ENCODE peak calls at places on chromosomes 16 and 17, in eight cellular contexts. F is GM06990; R is HCT116; K is adipocyte; H is heart left ventricle; G is AG10803; U is aorta; C is CD8-positive, alpha-beta memory T cell. M is an unnamed sample.
A peak's percentile ranks its signal among the peaks of the same experiment; 100 is the strongest.

GRCh38 chr17:31654936-31655335 is 204.1 kb downstream of the COPRS start:
- DNase-seq in G (no peak), K (no peak), C (peak; percentile 27), R (no peak), H (no peak), U (no peak), F (peak; percentile 22), M (no peak)

GRCh38 chr17:6024576-6024975 is 45.6 kb upstream of the WSCD1 start:
- DNase-seq in C (no peak), F (no peak), H (no peak), R (no peak), K (no peak), U (no peak), G (no peak), M (no peak)

GRCh38 chr16:48556913-48557351 is 53.0 kb downstream of the N4BP1 start:
- DNase-seq in G (peak; percentile 63), K (peak; percentile 36), H (no peak), U (no peak), R (peak; percentile 24), C (no peak), F (no peak), M (peak; percentile 58)

GRCh38 chr16:3362931-3363330 is 7.2 kb downstream of the OR2C1 start:
- DNase-seq in U (no peak), F (no peak), K (no peak), H (no peak), C (no peak), R (no peak), G (no peak), M (no peak)

GRCh38 chr16:67936124-67936875 is at the start of gene PSMB10:
- DNase-seq in F (peak; percentile 78), G (peak; percentile 65), R (no peak), C (peak; percentile 18), H (no peak), K (peak; percentile 65), U (peak; percentile 85), M (no peak)

GRCh38 chr16:89863741-89864391 is 9.5 kb upstream of the TCF25 start:
- DNase-seq in K (peak; percentile 21), U (no peak), C (no peak), G (peak; percentile 37), H (peak; percentile 77), F (peak; percentile 60), R (no peak), M (no peak)

GRCh38 chr17:32564325-32564724 is 77.5 kb downstream of the CDK5R1 start:
- DNase-seq in K (no peak), C (no peak), U (no peak), G (no peak), F (no peak), H (no peak), R (no peak), M (no peak)

GRCh38 chr17:39349246-39349645 is 52.2 kb downstream of the FBXL20 start:
- DNase-seq in H (no peak), G (no peak), K (no peak), C (no peak), F (no peak), R (no peak), U (no peak), M (no peak)

GRCh38 chr16:85227924-85228462 is 115.7 kb upstream of the CIBAR2 start:
- DNase-seq in C (no peak), F (no peak), H (no peak), K (peak; percentile 83), G (peak; percentile 61), U (peak; percentile 85), R (no peak), M (no peak)

GRCh38 chr17:33318241-33318640 is 25.1 kb upstream of the ASIC2 start:
- DNase-seq in R (no peak), G (no peak), K (no peak), F (no peak), U (no peak), H (no peak), C (no peak), M (no peak)

GRCh38 chr17:73650617-73651200 is 6.5 kb upstream of the SDK2 start:
- DNase-seq in U (no peak), G (no peak), F (no peak), R (no peak), C (no peak), H (no peak), K (no peak), M (no peak)

GRCh38 chr17:2125013-2125535 is 70.2 kb downstream of the HIC1 start:
- DNase-seq in C (no peak), U (no peak), F (no peak), G (peak; percentile 12), K (no peak), R (no peak), H (no peak), M (no peak)

GRCh38 chr16:11497329-11497805 is 89.4 kb downstream of the LITAF start:
- DNase-seq in G (peak; percentile 76), K (peak; percentile 91), C (no peak), F (no peak), R (peak; percentile 85), H (peak; percentile 92), U (peak; percentile 98), M (no peak)

GRCh38 chr16:85781685-85782370 is 17.5 kb downstream of the EMC8 start:
- DNase-seq in C (no peak), F (no peak), G (peak; percentile 90), U (peak; percentile 88), R (no peak), K (no peak), H (no peak), M (no peak)

GRCh38 chr17:58339775-58340622 is 11.4 kb upstream of the TSPOAP1 start:
- DNase-seq in F (peak; percentile 29), C (no peak), H (no peak), U (peak; percentile 33), K (no peak), R (no peak), G (no peak), M (no peak)

GRCh38 chr17:59837362-59838195 is 55.2 kb downstream of the TUBD1 start:
- DNase-seq in K (peak; percentile 99), F (peak; percentile 84), C (peak; percentile 46), U (no peak), G (peak; percentile 100), R (peak; percentile 100), H (no peak), M (peak; percentile 99)

GRCh38 chr17:61465550-61466237 is 13.5 kb downstream of the TBX4 start:
- DNase-seq in F (no peak), G (no peak), R (no peak), K (no peak), C (no peak), U (peak; percentile 25), H (no peak), M (no peak)

GRCh38 chr17:42743595-42744282 is 1.1 kb downstream of the EZH1 start:
- DNase-seq in F (no peak), U (no peak), K (no peak), C (no peak), H (no peak), G (no peak), R (no peak), M (no peak)
- H3K4me3 ChIP-seq in F (peak overlapping the region; percentile 73), U (peak overlapping the region; percentile 92), K (peak overlapping the region; percentile 83), C (peak overlapping the region; percentile 70), H (peak overlapping the region; percentile 81), G (peak overlapping the region; percentile 88), R (peak overlapping the region; percentile 74), M (peak overlapping the region; percentile 85)

DNA sequence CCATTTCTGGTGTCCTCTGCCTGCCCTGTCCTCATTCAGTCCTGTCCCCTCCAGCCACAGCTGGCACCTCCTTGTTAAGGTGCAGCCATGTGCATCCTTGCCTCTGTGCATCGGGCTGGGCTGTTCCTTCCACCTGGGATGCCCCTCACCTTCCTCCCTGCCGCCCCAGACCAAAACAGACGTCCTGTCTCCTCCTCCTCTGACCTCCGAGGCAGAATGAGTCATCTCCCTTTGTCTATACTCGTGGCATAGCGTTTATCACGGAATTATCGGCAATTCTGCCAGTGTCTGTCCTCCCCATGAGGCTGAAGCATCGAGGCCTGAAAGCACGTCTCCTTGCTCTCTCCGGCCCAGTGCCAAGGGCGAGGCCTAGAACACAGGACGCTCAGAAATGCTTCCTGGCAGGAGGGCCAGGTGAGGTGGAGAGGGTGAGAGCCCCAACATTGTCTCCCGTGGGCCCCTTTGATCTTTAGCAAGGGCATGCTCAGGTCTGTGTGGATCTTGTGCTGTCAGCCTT is 4.6 kb downstream of the RAI1 start:
- DNase-seq in U (no peak), H (no peak), C (no peak), K (peak; percentile 80), R (peak; percentile 60), G (peak; percentile 79), F (no peak), M (no peak)
- H3K4me3 ChIP-seq in U (no peak overlapping the region), H (peak overlapping the region; percentile 12), C (no peak overlapping the region), K (no peak overlapping the region), R (peak overlapping the region; percentile 41), G (peak overlapping the region; percentile 38), F (no peak overlapping the region), M (peak overlapping the region; percentile 6)

GRCh38 chr17:44308320-44308818 is at the start of gene RUNDC3A:
- DNase-seq in K (peak; percentile 94), C (peak; percentile 83), G (peak; percentile 68), H (peak; percentile 92), R (peak; percentile 36), F (peak; percentile 79), U (peak; percentile 96), M (no peak)

GRCh38 chr17:44309472-44309871 is 1.1 kb downstream of the RUNDC3A start:
- DNase-seq in K (no peak), U (no peak), R (no peak), F (no peak), G (no peak), H (no peak), C (no peak), M (no peak)

GRCh38 chr17:44308865-44309264 is 464 bp downstream of the RUNDC3A start:
- DNase-seq in R (no peak), F (no peak), C (no peak), U (no peak), H (no peak), K (no peak), G (no peak), M (no peak)

GRCh38 chr17:44310188-44310587 is 1.8 kb downstream of the RUNDC3A start:
- DNase-seq in U (no peak), R (no peak), H (no peak), K (no peak), F (no peak), C (no peak), G (no peak), M (no peak)

GRCh38 chr17:44307387-44308186 is 814 bp upstream of the RUNDC3A start:
- DNase-seq in C (no peak), K (peak; percentile 73), U (peak; percentile 77), F (no peak), G (peak; percentile 34), R (no peak), H (no peak), M (no peak)
- H3K4me3 ChIP-seq in C (no peak overlapping the region), K (no peak overlapping the region), U (no peak overlapping the region), F (no peak overlapping the region), G (peak overlapping the region; percentile 55), R (no peak overlapping the region), H (peak overlapping the region; percentile 62), M (peak overlapping the region; percentile 50)

DNA sequence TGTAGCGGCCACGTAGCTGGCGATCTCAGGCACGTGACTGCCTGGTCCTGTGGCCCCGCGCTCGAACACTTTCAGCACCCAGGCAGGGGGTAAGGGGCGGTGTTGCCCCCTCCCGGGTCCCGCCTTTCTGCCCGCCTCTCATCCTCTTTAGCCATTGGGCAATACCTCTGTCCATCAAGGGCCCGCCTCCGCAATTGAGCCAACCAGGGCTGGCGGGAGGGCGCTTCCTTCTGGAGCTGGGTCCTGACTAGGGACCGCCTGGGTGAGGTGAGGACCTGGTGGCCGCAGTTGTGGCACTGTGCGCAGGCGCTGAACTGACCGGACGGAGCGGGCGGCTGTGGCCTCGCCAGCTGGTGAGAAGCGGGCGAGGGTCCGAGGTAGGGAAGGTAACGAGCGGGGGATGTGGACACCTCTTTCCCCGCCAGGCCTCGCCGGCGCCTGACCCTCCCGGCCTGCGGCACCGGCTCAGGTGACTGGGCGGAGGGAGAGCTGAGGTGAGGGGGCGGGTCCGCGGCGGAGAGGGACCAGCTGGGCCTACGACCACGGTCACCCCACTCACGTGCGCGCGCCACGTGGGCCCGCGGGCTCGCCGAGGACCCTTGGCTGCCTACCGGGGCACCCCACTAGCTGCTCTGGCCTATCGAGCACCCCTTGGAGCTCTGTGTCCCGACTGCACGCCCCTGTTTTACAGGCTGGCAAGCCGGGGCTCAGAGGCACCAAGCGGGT is at the start of gene PDP2:
- DNase-seq in R (peak; percentile 92), G (peak; percentile 94), K (peak; percentile 98), H (peak; percentile 95), F (peak; percentile 89), U (peak; percentile 97), C (peak; percentile 80), M (peak; percentile 79)
- H3K4me3 ChIP-seq in R (peak within 1 kb of the TSS; percentile 95), G (peak within 1 kb of the TSS; percentile 89), K (peak within 1 kb of the TSS; percentile 97), H (peak within 1 kb of the TSS; percentile 93), F (peak within 1 kb of the TSS; percentile 94), U (peak within 1 kb of the TSS; percentile 23), C (peak within 1 kb of the TSS; percentile 80), M (peak within 1 kb of the TSS; percentile 90)

M was measured in skeletal muscle cell.